ENCODE peak calls at places on chromosomes 13 and 19, in five cellular contexts. One of them, this sample, is unnamed.
A peak's percentile ranks its signal among the peaks of the same experiment; 100 is the strongest.

GRCh38 chr19:39765091-39766076 is 13.3 kb upstream of the LEUTX start:
- DNase-seq in lower leg skin: no peak
- DNase-seq in HFF-Myc: peak; percentile 20
- DNase-seq in tibial nerve: no peak
- DNase-seq in fibroblast of mammary gland: peak; percentile 56
- DNase-seq in this sample: peak; percentile 3

GRCh38 chr13:23608704-23609413 is 38.6 kb downstream of the TNFRSF19 start:
- DNase-seq in HFF-Myc: peak; percentile 75
- DNase-seq in lower leg skin: peak; percentile 56
- DNase-seq in tibial nerve: no peak
- DNase-seq in fibroblast of mammary gland: peak; percentile 32
- DNase-seq in this sample: no peak

GRCh38 chr19:15177269-15178116 is 23.3 kb downstream of the NOTCH3 start:
- DNase-seq in HFF-Myc: peak; percentile 32
- DNase-seq in lower leg skin: peak; percentile 53
- DNase-seq in tibial nerve: peak; percentile 64
- DNase-seq in fibroblast of mammary gland: peak; percentile 63
- DNase-seq in this sample: peak; percentile 28

GRCh38 chr13:33453911-33454310 is 168.4 kb upstream of the STARD13 start:
- DNase-seq in tibial nerve: no peak
- DNase-seq in fibroblast of mammary gland: peak; percentile 58
- DNase-seq in HFF-Myc: no peak
- DNase-seq in lower leg skin: no peak
- DNase-seq in this sample: no peak

GRCh38 chr13:113124211-113125025 is 1.8 kb downstream of the F10 start:
- DNase-seq in HFF-Myc: no peak
- DNase-seq in tibial nerve: no peak
- DNase-seq in lower leg skin: no peak
- DNase-seq in fibroblast of mammary gland: no peak
- DNase-seq in this sample: no peak

GRCh38 chr19:46621191-46622117 is 3.4 kb downstream of the PTGIR start:
- DNase-seq in lower leg skin: no peak
- DNase-seq in HFF-Myc: no peak
- DNase-seq in tibial nerve: no peak
- DNase-seq in fibroblast of mammary gland: no peak
- DNase-seq in this sample: no peak

GRCh38 chr13:112905990-112906641 is 62.9 kb upstream of the MCF2L start:
- DNase-seq in lower leg skin: no peak
- DNase-seq in HFF-Myc: no peak
- DNase-seq in tibial nerve: no peak
- DNase-seq in fibroblast of mammary gland: no peak
- DNase-seq in this sample: no peak

GRCh38 chr19:12996542-12997094 is 1.3 kb downstream of the NFIX start:
- DNase-seq in lower leg skin: no peak
- DNase-seq in HFF-Myc: no peak
- DNase-seq in fibroblast of mammary gland: no peak
- DNase-seq in tibial nerve: no peak
- DNase-seq in this sample: no peak

GRCh38 chr19:37007587-37008220 is 70.5 kb upstream of the ZNF420 start:
- DNase-seq in fibroblast of mammary gland: peak; percentile 67
- DNase-seq in HFF-Myc: peak; percentile 2
- DNase-seq in tibial nerve: no peak
- DNase-seq in lower leg skin: no peak
- DNase-seq in this sample: peak; percentile 1

GRCh38 chr19:5877869-5878268 is 7.5 kb upstream of the FUT5 start:
- DNase-seq in tibial nerve: no peak
- DNase-seq in fibroblast of mammary gland: no peak
- DNase-seq in HFF-Myc: no peak
- DNase-seq in lower leg skin: no peak
- DNase-seq in this sample: no peak

GRCh38 chr13:103328899-103329298 is 262.7 kb upstream of the SLC10A2 start:
- DNase-seq in lower leg skin: no peak
- DNase-seq in fibroblast of mammary gland: no peak
- DNase-seq in HFF-Myc: no peak
- DNase-seq in tibial nerve: no peak
- DNase-seq in this sample: no peak

GRCh38 chr19:58182577-58182988 is 278 bp upstream of the ZNF274 start:
- DNase-seq in tibial nerve: no peak
- DNase-seq in lower leg skin: peak; percentile 89
- DNase-seq in fibroblast of mammary gland: no peak
- DNase-seq in HFF-Myc: no peak
- DNase-seq in this sample: no peak

GRCh38 chr13:106038752-106039151 is 496.7 kb downstream of the EFNB2 start:
- DNase-seq in lower leg skin: no peak
- DNase-seq in tibial nerve: no peak
- DNase-seq in HFF-Myc: peak; percentile 30
- DNase-seq in fibroblast of mammary gland: peak; percentile 95
- DNase-seq in this sample: peak; percentile 61

GRCh38 chr13:34046457-34046856 is 228.5 kb downstream of the RFC3 start:
- DNase-seq in lower leg skin: no peak
- DNase-seq in fibroblast of mammary gland: no peak
- DNase-seq in tibial nerve: no peak
- DNase-seq in HFF-Myc: no peak
- DNase-seq in this sample: no peak

GRCh38 chr19:18153555-18154134 is 682 bp downstream of the PIK3R2 start:
- DNase-seq in tibial nerve: no peak
- DNase-seq in lower leg skin: no peak
- DNase-seq in fibroblast of mammary gland: no peak
- DNase-seq in HFF-Myc: no peak
- DNase-seq in this sample: no peak

GRCh38 chr19:32287086-32287485 is 58.3 kb upstream of the ZNF507 start:
- DNase-seq in fibroblast of mammary gland: peak; percentile 14
- DNase-seq in tibial nerve: no peak
- DNase-seq in HFF-Myc: no peak
- DNase-seq in lower leg skin: no peak
- DNase-seq in this sample: no peak

GRCh38 chr19:1312732-1313694 is 27.3 kb downstream of the EFNA2 start:
- DNase-seq in HFF-Myc: no peak
- DNase-seq in tibial nerve: no peak
- DNase-seq in lower leg skin: no peak
- DNase-seq in fibroblast of mammary gland: peak; percentile 22
- DNase-seq in this sample: peak; percentile 70

GRCh38 chr19:39104104-39104708 is 20.0 kb downstream of the ACP7 start:
- DNase-seq in HFF-Myc: no peak
- DNase-seq in tibial nerve: no peak
- DNase-seq in fibroblast of mammary gland: no peak
- DNase-seq in lower leg skin: no peak
- DNase-seq in this sample: no peak

GRCh38 chr13:110265682-110266430 is 41.1 kb downstream of the COL4A1 start:
- DNase-seq in tibial nerve: no peak
- DNase-seq in HFF-Myc: no peak
- DNase-seq in fibroblast of mammary gland: no peak
- DNase-seq in lower leg skin: no peak
- DNase-seq in this sample: no peak

GRCh38 chr13:44903596-44903995 is 85.7 kb downstream of the NUFIP1 start:
- DNase-seq in fibroblast of mammary gland: peak; percentile 96
- DNase-seq in lower leg skin: peak; percentile 75
- DNase-seq in tibial nerve: peak; percentile 85
- DNase-seq in HFF-Myc: no peak
- DNase-seq in this sample: peak; percentile 100

GRCh38 chr13:28741080-28741479 is 22.3 kb upstream of the SLC46A3 start:
- DNase-seq in tibial nerve: no peak
- DNase-seq in lower leg skin: no peak
- DNase-seq in fibroblast of mammary gland: peak; percentile 32
- DNase-seq in HFF-Myc: no peak
- DNase-seq in this sample: no peak

GRCh38 chr19:53545271-53546065 is 7.5 kb downstream of the ZNF331 start:
- DNase-seq in tibial nerve: no peak
- DNase-seq in lower leg skin: no peak
- DNase-seq in HFF-Myc: peak; percentile 27
- DNase-seq in fibroblast of mammary gland: peak; percentile 76
- DNase-seq in this sample: no peak

GRCh38 chr19:31260171-31260933 is 88.9 kb downstream of the TSHZ3 start:
- DNase-seq in fibroblast of mammary gland: no peak
- DNase-seq in HFF-Myc: no peak
- DNase-seq in tibial nerve: no peak
- DNase-seq in lower leg skin: no peak
- DNase-seq in this sample: no peak

GRCh38 chr19:21611659-21612402 is 106.4 kb downstream of the ZNF429 start:
- DNase-seq in fibroblast of mammary gland: no peak
- DNase-seq in tibial nerve: no peak
- DNase-seq in lower leg skin: no peak
- DNase-seq in HFF-Myc: no peak
- DNase-seq in this sample: no peak

GRCh38 chr19:6522712-6523111 is 8.1 kb upstream of the TNFSF9 start:
- DNase-seq in HFF-Myc: no peak
- DNase-seq in fibroblast of mammary gland: no peak
- DNase-seq in tibial nerve: no peak
- DNase-seq in lower leg skin: no peak
- DNase-seq in this sample: no peak

GRCh38 chr19:49502866-49503581 is 6.8 kb downstream of the RPS11 start:
- DNase-seq in lower leg skin: peak; percentile 39
- DNase-seq in tibial nerve: peak; percentile 32
- DNase-seq in fibroblast of mammary gland: peak; percentile 83
- DNase-seq in HFF-Myc: peak; percentile 72
- DNase-seq in this sample: peak; percentile 66
- TF ChIP-seq CTCF in lower leg skin: peak; percentile 79
- TF ChIP-seq CTCF in tibial nerve: peak; percentile 41
- TF ChIP-seq CTCF in fibroblast of mammary gland: peak; percentile 55
- TF ChIP-seq CTCF in HFF-Myc: peak; percentile 66
- TF ChIP-seq CTCF in this sample: peak; percentile 61

GRCh38 chr19:35845215-35846037 is 6.9 kb downstream of the NPHS1 start:
- DNase-seq in lower leg skin: no peak
- DNase-seq in tibial nerve: no peak
- DNase-seq in fibroblast of mammary gland: peak; percentile 28
- DNase-seq in HFF-Myc: no peak
- DNase-seq in this sample: no peak
- H3K4me3 ChIP-seq in lower leg skin: no peak overlapping the region
- H3K4me3 ChIP-seq in tibial nerve: no peak overlapping the region
- H3K4me3 ChIP-seq in fibroblast of mammary gland: no peak overlapping the region
- H3K4me3 ChIP-seq in HFF-Myc: no peak overlapping the region
- H3K4me3 ChIP-seq in this sample: peak overlapping the region; percentile 17

GRCh38 chr13:89204435-89204834 is 1533.3 kb downstream of the SLITRK5 start:
- DNase-seq in HFF-Myc: no peak
- DNase-seq in fibroblast of mammary gland: no peak
- DNase-seq in lower leg skin: no peak
- DNase-seq in tibial nerve: no peak
- DNase-seq in this sample: no peak

DNA sequence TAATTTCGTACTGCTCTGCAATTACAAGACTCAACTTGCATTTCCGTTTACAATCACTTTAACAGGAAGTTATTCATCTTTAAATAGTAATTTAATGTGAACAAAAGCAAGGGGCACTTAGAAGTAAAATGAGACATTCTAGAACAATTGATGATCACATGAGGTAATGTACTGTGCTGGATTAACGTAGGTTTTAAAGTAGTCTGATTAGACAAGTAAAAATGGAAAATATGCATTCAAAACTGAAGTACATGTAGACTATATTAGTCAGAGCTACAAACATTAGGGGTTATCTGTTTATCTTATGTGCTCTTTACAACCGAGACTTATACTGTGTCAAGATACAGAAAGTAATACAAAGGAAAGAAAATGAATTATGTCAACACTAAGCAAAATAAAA is 1528.0 kb downstream of the SLITRK5 start:
- DNase-seq in tibial nerve: no peak
- DNase-seq in fibroblast of mammary gland: no peak
- DNase-seq in HFF-Myc: no peak
- DNase-seq in lower leg skin: no peak
- DNase-seq in this sample: peak; percentile 7
- TF ChIP-seq CTCF in tibial nerve: no peak
- TF ChIP-seq CTCF in fibroblast of mammary gland: no peak
- TF ChIP-seq CTCF in HFF-Myc: no peak
- TF ChIP-seq CTCF in lower leg skin: no peak
- TF ChIP-seq CTCF in this sample: no peak

DNA sequence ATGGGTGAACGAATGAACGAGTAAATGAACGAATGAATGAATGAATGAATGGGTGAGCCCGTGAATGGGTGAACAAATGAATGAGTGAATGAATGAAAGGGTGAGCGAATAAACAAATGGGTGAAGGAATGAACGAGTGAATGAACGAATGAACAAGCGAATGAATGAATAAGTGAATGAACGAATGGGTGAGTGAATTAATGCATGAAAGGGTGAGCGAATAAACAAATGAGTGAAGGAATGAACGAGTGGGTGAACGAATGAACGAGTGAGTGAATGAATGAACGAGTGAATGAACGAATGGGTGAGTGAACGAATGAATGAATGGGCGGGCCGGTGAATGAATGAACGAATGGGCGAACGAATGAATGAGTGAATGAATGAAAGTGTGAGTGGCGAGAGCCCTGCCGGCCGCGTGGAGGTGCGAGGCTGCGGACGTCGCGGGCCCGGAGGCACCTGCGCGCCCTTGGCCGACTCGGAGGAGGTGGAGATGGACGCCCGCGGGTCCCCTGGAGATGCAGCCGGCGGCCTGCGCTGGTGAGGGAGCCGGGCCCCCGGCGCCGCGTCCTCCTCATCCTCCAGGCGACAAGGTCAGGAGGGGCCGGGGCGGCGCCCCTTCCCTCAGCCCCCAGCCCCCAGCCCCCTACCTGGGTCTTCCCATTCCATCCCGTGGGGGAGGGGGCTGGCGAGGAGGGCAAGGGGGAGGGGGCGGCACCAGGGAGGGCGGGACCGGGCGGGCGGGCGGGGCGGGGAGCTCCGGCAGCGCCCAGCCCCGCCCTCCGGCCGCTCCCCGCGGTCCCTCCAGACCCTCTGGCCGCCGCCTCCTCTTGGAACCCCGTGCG is 15.4 kb downstream of the ANKRD24 start:
- DNase-seq in fibroblast of mammary gland: no peak
- DNase-seq in lower leg skin: no peak
- DNase-seq in tibial nerve: no peak
- DNase-seq in HFF-Myc: no peak
- DNase-seq in this sample: no peak
- H3K4me3 ChIP-seq in fibroblast of mammary gland: no peak overlapping the region
- H3K4me3 ChIP-seq in lower leg skin: no peak overlapping the region
- H3K4me3 ChIP-seq in tibial nerve: no peak overlapping the region
- H3K4me3 ChIP-seq in HFF-Myc: no peak overlapping the region
- H3K4me3 ChIP-seq in this sample: no peak overlapping the region

DNA sequence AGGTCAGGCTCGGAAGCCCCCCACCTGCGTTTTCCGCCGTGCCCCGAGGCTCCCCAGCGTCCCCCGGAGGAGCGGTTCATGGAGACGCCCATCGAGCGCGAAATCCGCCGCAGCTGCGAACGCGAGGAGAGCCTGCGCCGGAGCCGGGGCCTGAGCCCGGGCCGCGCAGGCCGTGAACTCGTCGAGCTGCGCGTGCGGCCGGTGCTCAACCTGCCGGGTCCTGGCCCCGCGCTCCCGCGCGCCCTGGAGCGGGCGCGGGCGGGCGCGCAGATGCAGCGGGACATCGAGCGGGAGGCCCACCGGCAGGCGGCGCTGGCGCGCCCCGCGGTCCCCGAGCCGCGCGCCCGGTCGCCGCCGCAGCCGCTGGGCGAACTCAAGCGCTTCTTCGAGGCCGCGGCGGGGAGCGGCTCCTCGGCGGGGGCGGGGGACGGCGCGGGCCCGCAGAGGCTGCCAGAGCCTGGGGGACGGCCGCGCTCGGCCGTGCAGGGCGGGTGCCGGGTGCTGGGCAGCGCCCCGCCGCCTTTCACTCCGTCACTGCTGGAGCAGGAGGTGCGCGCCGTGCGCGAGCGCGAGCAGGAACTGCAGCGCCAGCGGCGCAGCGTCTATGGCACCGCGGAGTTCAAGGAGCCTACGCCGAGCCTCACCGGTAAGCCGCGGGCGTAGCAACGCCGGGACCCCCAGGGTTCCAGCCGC is 792 bp downstream of the MISP3 start:
- DNase-seq in fibroblast of mammary gland: peak; percentile 76
- DNase-seq in HFF-Myc: no peak
- DNase-seq in lower leg skin: peak; percentile 56
- DNase-seq in tibial nerve: no peak
- DNase-seq in this sample: no peak
- TF ChIP-seq CTCF in fibroblast of mammary gland: no peak
- TF ChIP-seq CTCF in HFF-Myc: peak; percentile 1
- TF ChIP-seq CTCF in lower leg skin: no peak
- TF ChIP-seq CTCF in tibial nerve: peak; percentile 30
- TF ChIP-seq CTCF in this sample: peak; percentile 16